ENCODE peak calls at places on chromosomes 6 and 20, in five cellular contexts. Q is A549, I is SK-N-SH, S is HepG2, T is K562. F is an unnamed sample.

GRCh38 chr20:35054804-35055203 is 37.8 kb downstream of the TRPC4AP start:
- DNase-seq in Q (no peak), I (no peak), S (no peak), T (no peak), F (no peak)

GRCh38 chr6:157094038-157094437 is 229.3 kb downstream of the TMEM242 start:
- DNase-seq in Q (no peak), I (no peak), S (no peak), T (no peak), F (peak; percentile 28)

GRCh38 chr6:139151425-139152087 is 16.7 kb downstream of the HECA start:
- DNase-seq in Q (no peak), I (no peak), S (no peak), T (no peak), F (no peak)

GRCh38 chr20:43955244-43956191 is 40.9 kb downstream of the TOX2 start:
- DNase-seq in Q (peak; percentile 79), I (no peak), S (no peak), T (peak; percentile 29), F (peak; percentile 73)

GRCh38 chr20:22579119-22579427 is 5.3 kb downstream of the FOXA2 start:
- DNase-seq in Q (no peak), I (no peak), S (no peak), T (no peak), F (no peak)

GRCh38 chr6:29964904-29965872 is 22.9 kb downstream of the HLA-A start:
- DNase-seq in Q (peak; percentile 77), I (peak; percentile 65), S (peak; percentile 94), T (peak; percentile 98), F (peak; percentile 89)

GRCh38 chr6:16480780-16481179 is 242.4 kb downstream of the GMPR start:
- DNase-seq in Q (no peak), I (no peak), S (no peak), T (no peak), F (no peak)

GRCh38 chr6:48151142-48151541 is 40.1 kb upstream of the PTCHD4 start:
- DNase-seq in Q (no peak), I (no peak), S (no peak), T (no peak), F (no peak)

GRCh38 chr6:155224031-155224451 is 39.8 kb upstream of the CLDN20 start:
- DNase-seq in Q (peak; percentile 60), I (no peak), S (peak; percentile 79), T (no peak), F (peak; percentile 81)

GRCh38 chr6:33413601-33414120 is 2.8 kb downstream of the PHF1 start:
- DNase-seq in Q (no peak), I (no peak), S (no peak), T (no peak), F (no peak)

GRCh38 chr20:10090588-10091166 is 55.9 kb downstream of the ANKEF1 start:
- DNase-seq in Q (peak; percentile 76), I (peak; percentile 50), S (peak; percentile 63), T (peak; percentile 43), F (no peak)

GRCh38 chr6:147285087-147285855 is 81.1 kb downstream of the STXBP5 start:
- DNase-seq in Q (peak; percentile 41), I (peak; percentile 43), S (peak; percentile 46), T (peak; percentile 52), F (no peak)

GRCh38 chr6:124226396-124226795 is 422.7 kb downstream of the NKAIN2 start:
- DNase-seq in Q (no peak), I (no peak), S (no peak), T (no peak), F (no peak)

DNA sequence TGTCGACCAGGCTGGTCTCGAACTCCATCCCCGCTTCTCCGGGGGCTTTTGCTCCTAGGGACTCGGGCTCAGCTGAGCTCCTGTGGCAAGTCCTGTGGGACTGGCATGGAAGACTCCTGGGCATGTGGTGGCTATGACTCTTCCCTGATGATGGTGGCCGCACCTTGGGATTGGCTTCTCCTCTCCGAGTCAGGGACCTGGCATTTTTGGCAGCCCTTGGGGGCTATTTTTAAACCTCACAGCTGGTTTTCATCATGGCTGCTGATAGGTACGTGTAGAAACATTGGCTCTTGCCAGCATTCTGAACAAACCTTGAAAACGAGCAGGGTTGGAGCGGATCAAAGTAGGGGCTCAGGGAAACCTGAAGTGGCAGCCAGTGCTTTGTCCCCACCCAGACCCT is 54.1 kb downstream of the RBM38 start:
- DNase-seq in Q (no peak), I (no peak), S (no peak), T (no peak), F (no peak)
- TF ChIP-seq USF2 in Q (no peak), I (no peak), S (no peak), T (no peak), F (no peak)

DNA sequence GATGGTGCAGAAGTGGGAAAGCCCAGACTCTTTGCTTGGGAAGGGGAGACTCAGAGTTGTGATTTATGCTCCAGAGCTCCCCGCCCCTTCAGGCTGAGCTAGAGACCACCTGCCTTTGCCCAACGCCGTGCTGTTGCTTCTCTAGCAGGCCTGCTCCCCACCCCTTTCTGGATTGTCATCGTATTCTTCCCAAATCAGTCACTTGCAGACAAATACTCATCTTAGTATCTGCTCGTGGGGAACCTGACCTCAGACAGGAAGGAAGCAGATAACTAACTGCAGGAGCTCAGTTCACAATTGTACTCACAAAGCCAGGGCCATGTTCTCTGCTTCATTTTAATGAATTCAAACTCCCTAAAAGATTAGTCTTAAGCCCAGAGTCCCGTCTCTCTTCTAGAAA is 57.0 kb upstream of the GGTLC1 start:
- DNase-seq in Q (no peak), I (no peak), S (no peak), T (no peak), F (no peak)
- TF ChIP-seq REST in Q (no peak), I (no peak), S (no peak), T (no peak), F (no peak)

GRCh38 chr20:38926142-38926933 is at the start of gene FAM83D:
- DNase-seq in Q (peak; percentile 99), I (peak; percentile 99), S (peak; percentile 99), T (peak; percentile 98), F (peak; percentile 92)

GRCh38 chr20:38924718-38925117 is 1.5 kb upstream of the FAM83D start:
- DNase-seq in Q (no peak), I (no peak), S (no peak), T (no peak), F (no peak)

GRCh38 chr20:38927902-38928578 is 1.8 kb downstream of the FAM83D start:
- DNase-seq in Q (peak; percentile 24), I (no peak), S (no peak), T (peak; percentile 37), F (no peak)

GRCh38 chr20:38930242-38930569 is 4.0 kb downstream of the FAM83D start:
- DNase-seq in Q (no peak), I (no peak), S (no peak), T (no peak), F (no peak)

DNA sequence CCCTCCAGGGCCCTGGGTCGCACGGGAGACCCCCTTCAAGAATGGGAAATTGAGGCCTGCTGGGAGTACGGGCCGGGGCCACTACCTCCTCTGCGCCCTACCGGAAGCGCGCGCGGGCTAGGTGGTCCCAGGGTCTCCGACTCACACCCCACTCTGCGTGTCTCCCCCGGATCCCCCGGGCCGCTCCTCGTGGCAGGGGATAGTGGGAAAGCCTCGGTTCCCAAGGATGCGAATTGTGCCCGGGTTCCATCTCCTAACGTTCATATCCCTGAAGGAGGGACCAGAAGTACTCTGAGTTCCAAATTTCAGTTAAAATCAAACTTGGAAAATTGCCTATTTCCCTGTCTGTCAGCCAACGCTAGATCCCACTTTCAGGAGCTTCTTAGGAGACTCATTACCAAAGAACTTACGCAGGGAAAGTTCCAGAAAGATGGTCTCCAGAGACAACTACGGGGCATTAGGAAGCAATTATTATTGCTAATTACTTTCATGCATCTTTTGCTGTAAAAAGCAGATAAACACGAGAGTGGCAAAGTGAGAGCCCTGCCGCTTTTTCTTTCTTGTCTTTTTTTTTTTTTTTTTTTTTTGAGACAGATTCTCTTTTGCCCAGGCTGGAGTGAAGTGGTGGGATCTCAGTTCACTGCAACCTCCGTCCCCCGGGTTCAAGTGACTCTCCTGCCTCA is 858 bp downstream of the FAM83D start:
- DNase-seq in Q (peak; percentile 10), I (no peak), S (no peak), T (no peak), F (no peak)
- TF ChIP-seq USF2 in Q (no peak), I (no peak), S (no peak), T (no peak), F (no peak)

DNA sequence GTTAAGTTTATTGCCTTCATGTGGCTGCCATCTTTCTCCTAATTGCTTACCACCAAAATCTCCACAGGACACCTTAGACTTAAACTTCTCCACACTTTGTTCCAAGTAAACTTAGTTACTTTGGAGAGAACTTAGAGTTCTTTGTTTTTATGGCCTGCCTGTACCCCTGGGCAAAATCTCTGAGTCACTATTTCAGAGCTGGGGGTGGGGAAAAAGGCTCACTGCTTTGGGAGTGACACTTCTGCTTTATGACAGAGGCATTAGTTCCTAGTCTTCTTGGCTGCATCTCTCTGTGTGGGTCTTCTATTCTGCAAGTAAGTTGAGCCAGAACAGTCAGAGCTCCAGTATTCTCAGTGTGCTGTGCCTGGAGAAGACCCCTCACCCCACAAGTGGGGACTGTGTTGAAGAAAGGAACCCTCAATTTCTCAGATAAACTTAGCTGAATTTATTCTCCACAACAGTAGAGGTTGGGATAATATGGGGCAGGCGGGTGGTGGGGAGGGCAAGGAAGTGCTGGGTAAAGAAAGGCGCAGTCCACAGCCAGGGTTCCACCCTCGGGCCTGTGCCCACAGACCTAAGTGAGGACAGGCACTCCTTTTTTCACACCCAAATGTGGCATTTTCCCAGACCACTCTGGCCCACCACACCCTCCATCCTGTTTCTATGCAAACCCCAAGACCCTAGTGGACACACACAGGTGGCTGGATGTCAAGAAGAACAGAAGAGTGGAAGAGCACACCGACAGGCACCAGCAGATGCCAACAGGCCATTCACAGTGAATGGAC is 636.6 kb upstream of the MAN1A1 start:
- DNase-seq in Q (no peak), I (no peak), S (no peak), T (peak; percentile 13), F (no peak)
- TF ChIP-seq REST in Q (no peak), I (no peak), S (no peak), T (no peak), F (no peak)

GRCh38 chr6:144252289-144252688 is 32.8 kb upstream of the UTRN start:
- DNase-seq in Q (no peak), I (no peak), S (no peak), T (no peak), F (no peak)

GRCh38 chr6:144248003-144248402 is 37.1 kb upstream of the UTRN start:
- DNase-seq in Q (no peak), I (no peak), S (no peak), T (no peak), F (no peak)

GRCh38 chr6:144244688-144245087 is 40.4 kb upstream of the UTRN start:
- DNase-seq in Q (no peak), I (no peak), S (no peak), T (no peak), F (no peak)

DNA sequence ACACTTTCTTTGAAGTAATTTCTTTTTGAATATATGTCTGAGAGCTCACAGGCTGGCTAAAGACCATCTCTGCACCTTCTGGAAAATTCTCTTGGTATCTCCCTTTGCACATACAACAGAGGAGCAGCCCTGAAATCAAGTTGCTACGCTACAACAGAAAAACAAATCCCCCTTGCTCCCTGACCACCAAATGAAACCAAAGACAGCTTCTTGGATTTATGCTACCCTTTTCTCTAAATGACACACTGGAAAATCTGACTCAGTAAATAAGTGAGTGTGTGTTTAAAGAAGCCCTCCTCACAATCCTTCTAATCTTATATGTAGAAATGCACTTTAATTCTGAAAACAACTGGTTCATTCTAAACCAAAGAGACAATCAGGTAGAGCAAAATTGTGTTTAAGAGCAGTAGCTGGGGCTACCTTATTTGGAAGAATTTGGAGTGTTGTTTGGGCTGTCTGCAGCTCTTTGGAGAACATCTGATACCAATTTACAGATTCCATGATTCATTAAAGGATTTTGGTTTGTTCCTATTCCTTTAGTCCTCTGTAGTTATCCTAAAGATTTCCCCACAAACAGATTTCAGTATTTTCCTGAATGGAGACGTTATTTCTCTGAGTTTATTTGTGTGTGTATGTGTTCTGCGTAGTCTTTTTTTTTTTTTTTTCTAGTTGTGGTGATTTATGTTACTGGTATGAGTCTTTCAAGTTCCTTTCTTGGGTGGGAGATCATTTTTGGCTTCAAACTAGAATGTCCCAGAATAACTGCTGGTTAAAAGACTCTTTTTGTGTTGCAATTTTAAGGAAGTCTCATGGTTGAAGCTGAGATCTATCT is 36.4 kb upstream of the UTRN start:
- DNase-seq in Q (no peak), I (no peak), S (no peak), T (no peak), F (no peak)
- TF ChIP-seq USF2 in Q (no peak), I (no peak), S (no peak), T (no peak), F (no peak)

F was measured in GM12878.